ENCODE peak calls at places on chromosomes 12 and 14, in six cellular contexts. I, F, X, Q, T and H are unnamed samples.

GRCh38 chr12:31118347-31118830 is 44.7 kb downstream of the DDX11 start:
- DNase-seq in X (no peak), I (no peak), T (peak), Q (peak), F (no peak), H (peak)

GRCh38 chr12:6266431-6267006 is 44.0 kb upstream of the PLEKHG6 start:
- DNase-seq in T (no peak), I (no peak), F (no peak), X (no peak), Q (no peak), H (no peak)

GRCh38 chr12:54294152-54294913 is 6.5 kb downstream of the NFE2 start:
- DNase-seq in T (peak), I (no peak), F (no peak), Q (peak), X (no peak), H (peak)

GRCh38 chr14:102080183-102081080 is 6.4 kb downstream of the HSP90AA1 start:
- DNase-seq in T (no peak), Q (no peak), F (no peak), X (no peak), I (no peak), H (no peak)

GRCh38 chr12:92827836-92828431 is 101.2 kb downstream of the EEA1 start:
- DNase-seq in Q (peak), T (peak), I (no peak), X (no peak), F (peak), H (peak)

GRCh38 chr14:42334931-42335330 is 728.3 kb downstream of the LRFN5 start:
- DNase-seq in X (no peak), T (no peak), Q (no peak), F (no peak), I (no peak), H (no peak)

GRCh38 chr14:55556929-55557623 is 22.9 kb upstream of the KTN1 start:
- DNase-seq in X (peak), I (peak), T (no peak), F (peak), Q (no peak), H (no peak)

GRCh38 chr12:843609-844008 is 91.2 kb downstream of the WNK1 start:
- DNase-seq in T (no peak), I (no peak), X (no peak), Q (no peak), F (peak), H (no peak)

GRCh38 chr14:66143387-66144112 is 342.6 kb upstream of the CCDC196 start:
- DNase-seq in X (no peak), F (no peak), I (no peak), T (peak), Q (no peak), H (no peak)

GRCh38 chr14:92436115-92436776 is 77.3 kb upstream of the RIN3 start:
- DNase-seq in T (no peak), F (no peak), Q (no peak), I (no peak), X (no peak), H (no peak)

GRCh38 chr12:71007025-71007424 is 86.5 kb upstream of the PTPRR start:
- DNase-seq in I (no peak), F (no peak), T (no peak), Q (no peak), X (no peak), H (no peak)

GRCh38 chr12:54363610-54364009 is 676 bp downstream of the GPR84 start:
- DNase-seq in I (no peak), Q (no peak), F (no peak), X (no peak), T (no peak), H (no peak)

GRCh38 chr14:56138987-56139386 is 20.8 kb downstream of the PELI2 start:
- DNase-seq in Q (no peak), I (no peak), X (no peak), F (no peak), T (no peak), H (no peak)

GRCh38 chr12:120352117-120352516 is 16.8 kb downstream of the MSI1 start:
- DNase-seq in X (no peak), I (no peak), F (peak), Q (no peak), T (no peak), H (no peak)

GRCh38 chr12:114682920-114683708 is 861 bp downstream of the TBX3 start:
- DNase-seq in F (no peak), T (no peak), Q (no peak), I (peak), X (no peak), H (no peak)
- TF ChIP-seq CTCF in F (no peak), T (no peak), Q (no peak), I (no peak), X (no peak), H (no peak)

GRCh38 chr12:98595152-98595988 is 1.9 kb downstream of the SLC25A3 start:
- DNase-seq in X (no peak), T (no peak), Q (no peak), I (no peak), F (peak), H (no peak)

GRCh38 chr12:98591209-98591608 is 2.3 kb upstream of the SLC25A3 start:
- DNase-seq in F (no peak), X (no peak), T (no peak), I (no peak), Q (peak), H (no peak)

GRCh38 chr12:98592825-98593322 is 612 bp upstream of the SLC25A3 start:
- DNase-seq in I (no peak), Q (no peak), X (no peak), T (no peak), F (no peak), H (no peak)

GRCh38 chr12:98593351-98594049 is at the start of gene SLC25A3:
- DNase-seq in I (peak), F (peak), X (peak), Q (peak), T (peak), H (peak)

DNA sequence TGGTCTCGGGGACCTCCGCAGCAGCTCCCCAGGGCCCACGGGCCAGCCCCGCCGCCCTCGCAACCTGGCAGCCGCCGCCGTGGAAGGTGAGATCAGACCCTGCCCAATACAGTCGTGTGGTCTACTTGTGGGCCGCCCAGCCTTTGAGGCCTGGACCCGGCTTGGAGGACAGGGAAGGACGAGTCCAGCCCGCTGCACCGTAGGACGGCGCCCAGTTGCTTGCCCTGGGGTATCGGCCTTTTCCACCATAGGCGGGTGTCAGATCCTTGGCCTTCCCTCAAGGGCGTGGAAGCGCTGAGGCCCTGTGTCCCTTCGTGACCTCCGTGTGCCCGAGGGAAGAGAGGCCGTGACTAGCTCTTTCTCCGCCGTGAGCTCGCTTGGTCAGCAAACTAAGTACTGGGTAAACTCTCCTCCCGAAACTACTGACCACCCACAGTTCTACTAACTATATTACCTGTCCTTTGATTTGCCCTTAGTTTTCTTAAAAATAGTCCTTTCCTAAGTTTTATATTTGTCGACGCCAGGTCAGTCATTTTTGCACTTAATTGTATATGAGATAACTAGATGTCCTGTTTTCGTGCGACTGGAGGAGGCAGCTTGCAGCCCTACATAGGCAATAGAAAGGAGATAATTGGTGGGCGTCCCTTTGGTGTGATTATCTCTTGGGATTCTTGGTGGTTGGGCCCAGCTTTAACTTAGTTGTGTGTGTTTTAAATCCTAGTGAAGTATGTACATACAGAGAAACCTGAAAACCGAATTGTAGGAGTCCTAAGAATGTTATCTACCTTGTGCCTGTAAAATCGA is 766 bp downstream of the SLC25A3 start:
- DNase-seq in Q (peak), X (peak), F (no peak), I (peak), T (no peak), H (no peak)
- TF ChIP-seq CTCF in Q (no peak), X (no peak), F (no peak), I (no peak), T (no peak), H (no peak)

GRCh38 chr12:64237382-64237781 is 15.3 kb upstream of the KICS2 start:
- DNase-seq in F (no peak), I (no peak), T (no peak), Q (no peak), X (no peak), H (no peak)

GRCh38 chr12:64232201-64232600 is 10.1 kb upstream of the KICS2 start:
- DNase-seq in F (no peak), Q (no peak), I (no peak), X (no peak), T (no peak), H (no peak)

GRCh38 chr12:64240781-64241180 is 18.7 kb upstream of the KICS2 start:
- DNase-seq in T (no peak), X (no peak), I (no peak), Q (no peak), F (no peak), H (no peak)

DNA sequence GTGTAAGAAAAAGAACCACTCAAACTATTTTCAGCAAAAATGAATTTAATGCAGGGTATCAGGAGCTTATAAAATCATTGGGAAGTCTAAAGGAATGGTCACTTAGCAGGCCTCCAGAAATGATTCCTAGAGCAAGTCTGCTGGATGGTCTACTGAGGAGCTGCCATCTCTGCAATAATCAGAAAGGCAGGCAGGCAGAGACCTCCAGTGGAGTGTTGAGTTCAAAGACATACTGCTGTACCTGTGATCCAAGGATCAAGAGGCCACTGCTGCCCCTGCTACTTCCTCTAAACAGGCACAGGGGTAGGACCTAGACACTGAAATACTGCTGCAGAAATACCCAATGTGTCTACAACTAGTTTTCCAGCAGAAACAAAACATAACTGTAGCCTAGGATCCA is 14.5 kb upstream of the KICS2 start:
- DNase-seq in F (peak), T (no peak), I (no peak), Q (no peak), X (no peak), H (no peak)
- TF ChIP-seq CTCF in F (no peak), T (no peak), I (no peak), Q (no peak), X (no peak), H (peak)

GRCh38 chr12:112824166-112824565 is 32.6 kb downstream of the RPH3A start:
- DNase-seq in I (no peak), X (no peak), Q (no peak), T (no peak), F (no peak), H (no peak)

GRCh38 chr12:112826011-112826410 is 34.5 kb downstream of the RPH3A start:
- DNase-seq in I (no peak), X (no peak), Q (no peak), F (no peak), T (no peak), H (no peak)

GRCh38 chr12:112822056-112822455 is 30.5 kb downstream of the RPH3A start:
- DNase-seq in I (no peak), Q (no peak), F (no peak), T (peak), X (no peak), H (no peak)

GRCh38 chr12:112824701-112825100 is 33.2 kb downstream of the RPH3A start:
- DNase-seq in T (no peak), Q (no peak), I (no peak), F (no peak), X (no peak), H (no peak)

GRCh38 chr12:112823582-112824149 is 32.1 kb downstream of the RPH3A start:
- DNase-seq in F (no peak), X (no peak), I (no peak), T (no peak), Q (no peak), H (no peak)
- TF ChIP-seq CTCF in F (peak), X (no peak), I (no peak), T (no peak), Q (peak), H (no peak)

DNA sequence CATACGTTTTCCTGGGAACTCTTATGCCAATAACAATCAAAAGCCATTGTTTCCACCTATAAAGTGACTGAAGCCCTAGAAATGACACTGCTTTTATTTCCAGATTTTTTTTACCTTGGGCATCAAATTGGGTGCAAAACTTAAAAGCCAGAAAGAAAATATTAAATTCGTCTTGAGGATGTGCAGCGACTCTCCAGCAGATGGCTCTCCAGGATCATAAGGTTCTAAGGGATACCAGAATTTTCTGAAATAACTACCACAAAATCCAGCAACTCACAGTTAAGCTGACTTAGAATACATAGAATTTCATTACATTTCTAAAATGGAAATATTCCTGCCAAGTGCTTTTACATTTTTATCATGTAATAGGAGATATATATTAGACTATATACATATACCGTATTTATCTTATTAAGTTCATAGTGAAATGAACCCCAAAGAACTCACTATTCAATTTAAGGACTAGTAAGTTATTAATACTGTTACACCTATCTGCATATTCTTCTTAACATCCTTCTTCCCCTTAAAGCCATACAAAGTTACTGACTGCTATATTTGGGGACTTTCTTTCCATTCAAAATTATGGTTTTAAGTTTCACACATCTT is 44.0 kb downstream of the ARMH4 start:
- DNase-seq in X (no peak), Q (peak), F (peak), I (peak), T (peak), H (peak)
- TF ChIP-seq CTCF in X (peak), Q (peak), F (peak), I (peak), T (no peak), H (peak)

GRCh38 chr12:116713529-116713928 is 24.3 kb downstream of the SPRING1 start:
- DNase-seq in I (no peak), T (no peak), Q (no peak), X (no peak), F (no peak), H (no peak)
- TF ChIP-seq CTCF in I (no peak), T (no peak), Q (peak), X (no peak), F (no peak), H (no peak)